ENCODE peak calls at places on chromosome 17, in five cellular contexts. L, T, Q, U and W are unnamed samples.

GRCh38 chr17:27408891-27409290 is 47.4 kb upstream of the KSR1 start:
- DNase-seq in L (no peak), T (no peak), Q (no peak), U (no peak), W (no peak)

GRCh38 chr17:31745964-31746650 is 112.9 kb downstream of the COPRS start:
- DNase-seq in L (no peak), T (no peak), Q (no peak), U (no peak), W (no peak)

GRCh38 chr17:50588391-50589111 is 28.0 kb downstream of the CACNA1G start:
- DNase-seq in L (no peak), T (no peak), Q (no peak), U (no peak), W (no peak)

GRCh38 chr17:61511480-61512182 is 59.4 kb downstream of the TBX4 start:
- DNase-seq in L (no peak), T (peak), Q (peak), U (no peak), W (no peak)

GRCh38 chr17:57940217-57940616 is 15.0 kb downstream of the CUEDC1 start:
- DNase-seq in L (no peak), T (no peak), Q (no peak), U (no peak), W (no peak)

GRCh38 chr17:51046527-51047384 is 73.9 kb downstream of the SPAG9 start:
- DNase-seq in L (peak), T (peak), Q (peak), U (no peak), W (peak)

GRCh38 chr17:51709867-51710266 is 448.6 kb downstream of the CA10 start:
- DNase-seq in L (no peak), T (no peak), Q (no peak), U (no peak), W (no peak)

GRCh38 chr17:80753946-80754345 is 209.3 kb downstream of the RPTOR start:
- DNase-seq in L (no peak), T (no peak), Q (no peak), U (no peak), W (no peak)

GRCh38 chr17:4998027-4998665 is 396 bp downstream of the KIF1C start:
- DNase-seq in L (peak), T (no peak), Q (peak), U (no peak), W (no peak)

GRCh38 chr17:50328360-50328759 is 17.6 kb upstream of the XYLT2 start:
- DNase-seq in L (no peak), T (no peak), Q (no peak), U (no peak), W (no peak)

GRCh38 chr17:2433696-2434095 is 32.8 kb upstream of the MNT start:
- DNase-seq in L (no peak), T (no peak), Q (no peak), U (no peak), W (no peak)

GRCh38 chr17:33292981-33293867 is at the start of gene ASIC2:
- DNase-seq in L (peak), T (no peak), Q (peak), U (no peak), W (peak)

GRCh38 chr17:36144014-36144413 is 32.4 kb downstream of the TBC1D3B start:
- DNase-seq in L (no peak), T (no peak), Q (no peak), U (no peak), W (no peak)

GRCh38 chr17:2724783-2725164 is 13.2 kb upstream of the CLUH start:
- DNase-seq in L (no peak), T (no peak), Q (no peak), U (no peak), W (peak)

GRCh38 chr17:70184770-70185169 is 15.4 kb downstream of the KCNJ2 start:
- DNase-seq in L (no peak), T (no peak), Q (no peak), U (no peak), W (no peak)

GRCh38 chr17:62679866-62680377 is 52.5 kb downstream of the MRC2 start:
- DNase-seq in L (no peak), T (no peak), Q (no peak), U (no peak), W (no peak)

GRCh38 chr17:17070931-17071330 is 28.7 kb downstream of the MPRIP start:
- DNase-seq in L (no peak), T (no peak), Q (no peak), U (no peak), W (no peak)

GRCh38 chr17:72287586-72287985 is 166.8 kb downstream of the SOX9 start:
- DNase-seq in L (no peak), T (peak), Q (no peak), U (no peak), W (no peak)

GRCh38 chr17:8622191-8622590 is 8.3 kb downstream of the MYH10 start:
- DNase-seq in L (no peak), T (no peak), Q (no peak), U (no peak), W (no peak)

GRCh38 chr17:80872011-80872929 is 119.4 kb upstream of the CHMP6 start:
- DNase-seq in L (no peak), T (no peak), Q (peak), U (no peak), W (no peak)

GRCh38 chr17:2071421-2072281 is 16.7 kb downstream of the HIC1 start:
- DNase-seq in L (no peak), T (no peak), Q (peak), U (no peak), W (no peak)

GRCh38 chr17:60165976-60166375 is 16.2 kb downstream of the CA4 start:
- DNase-seq in L (no peak), T (no peak), Q (no peak), U (no peak), W (no peak)

GRCh38 chr17:68491381-68491849 is 20.8 kb upstream of the PRKAR1A start:
- DNase-seq in L (no peak), T (no peak), Q (no peak), U (no peak), W (no peak)

GRCh38 chr17:71427801-71428200 is 693.0 kb upstream of the SOX9 start:
- DNase-seq in L (no peak), T (no peak), Q (no peak), U (no peak), W (no peak)

GRCh38 chr17:1374426-1375177 is 25.4 kb downstream of the YWHAE start:
- DNase-seq in L (no peak), T (no peak), Q (no peak), U (no peak), W (no peak)

GRCh38 chr17:40065041-40065770 is 2.4 kb downstream of the THRA start:
- DNase-seq in L (no peak), T (no peak), Q (no peak), U (no peak), W (no peak)

GRCh38 chr17:19726615-19727376 is 10.4 kb upstream of the SLC47A2 start:
- DNase-seq in L (no peak), T (no peak), Q (no peak), U (no peak), W (no peak)
- TF ChIP-seq CTCF in L (no peak), T (no peak), Q (no peak), U (no peak), W (no peak)

DNA sequence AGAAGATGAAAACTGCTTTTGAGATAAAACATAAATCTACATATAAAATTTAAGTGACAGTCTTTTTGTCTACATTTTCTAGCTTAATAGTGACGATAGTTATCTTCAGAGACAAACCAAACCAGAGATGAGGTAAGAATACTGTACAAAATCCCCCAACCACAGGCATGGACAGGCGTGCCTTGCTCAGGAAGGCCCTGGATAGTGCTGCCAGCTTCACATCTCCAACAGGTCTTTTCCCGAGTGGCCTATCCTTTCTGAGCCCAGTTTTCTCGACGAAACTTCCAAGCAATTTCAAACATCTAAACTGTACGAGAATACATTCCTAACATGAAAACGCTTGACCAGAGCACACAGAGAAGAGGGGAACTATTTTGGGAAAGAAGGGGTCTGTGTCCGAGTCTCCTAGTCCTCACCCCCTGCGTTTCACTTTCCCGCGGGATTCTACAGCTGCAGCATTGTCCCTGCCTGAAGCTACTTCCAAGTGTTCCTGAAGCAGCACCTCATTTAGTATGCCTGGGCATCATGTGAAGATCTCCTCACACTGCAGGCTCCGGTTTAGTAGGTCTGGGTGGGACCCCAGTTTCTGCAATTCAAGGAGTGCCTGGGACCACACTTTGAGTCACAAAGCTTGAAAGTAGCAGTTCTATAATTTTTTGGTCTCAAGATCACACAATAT is 37.8 kb downstream of the GNA13 start:
- DNase-seq in L (no peak), T (no peak), Q (no peak), U (no peak), W (no peak)
- TF ChIP-seq CTCF in L (no peak), T (no peak), Q (no peak), U (no peak), W (no peak)

GRCh38 chr17:30323262-30323894 is 10.5 kb downstream of the TMIGD1 start:
- DNase-seq in L (no peak), T (no peak), Q (no peak), U (no peak), W (no peak)
- TF ChIP-seq CTCF in L (no peak), T (no peak), Q (no peak), U (no peak), W (no peak)

GRCh38 chr17:47844230-47844629 is 3.2 kb upstream of the SCRN2 start:
- DNase-seq in L (no peak), T (no peak), Q (no peak), U (no peak), W (no peak)

GRCh38 chr17:47840742-47841487 is at the start of gene SCRN2:
- DNase-seq in L (peak), T (peak), Q (peak), U (peak), W (peak)

GRCh38 chr17:47844814-47845453 is 3.9 kb upstream of the SCRN2 start:
- DNase-seq in L (no peak), T (no peak), Q (no peak), U (no peak), W (no peak)

GRCh38 chr17:47841488-47842308 is 625 bp upstream of the SCRN2 start:
- DNase-seq in L (no peak), T (no peak), Q (no peak), U (no peak), W (no peak)

DNA sequence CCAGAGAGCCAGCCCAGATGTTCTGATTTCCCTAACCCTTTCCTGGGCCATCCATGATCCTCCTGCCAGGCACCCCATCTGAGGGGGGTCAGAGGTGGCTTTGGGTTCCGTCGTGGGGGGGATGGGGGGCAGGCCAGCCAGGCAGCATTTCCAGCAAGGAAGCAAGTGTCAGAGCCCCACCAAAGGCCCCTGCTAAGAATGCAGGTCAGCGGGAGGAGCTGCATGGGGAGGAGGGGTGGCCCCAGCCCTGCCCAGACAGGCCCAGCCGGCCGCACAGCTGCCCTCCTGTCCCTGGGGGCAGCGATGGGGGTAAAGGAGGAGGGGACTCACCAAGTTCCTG is 2.3 kb upstream of the SCRN2 start:
- DNase-seq in L (no peak), T (no peak), Q (no peak), U (no peak), W (no peak)
- TF ChIP-seq CTCF in L (no peak), T (no peak), Q (no peak), U (no peak), W (peak)

DNA sequence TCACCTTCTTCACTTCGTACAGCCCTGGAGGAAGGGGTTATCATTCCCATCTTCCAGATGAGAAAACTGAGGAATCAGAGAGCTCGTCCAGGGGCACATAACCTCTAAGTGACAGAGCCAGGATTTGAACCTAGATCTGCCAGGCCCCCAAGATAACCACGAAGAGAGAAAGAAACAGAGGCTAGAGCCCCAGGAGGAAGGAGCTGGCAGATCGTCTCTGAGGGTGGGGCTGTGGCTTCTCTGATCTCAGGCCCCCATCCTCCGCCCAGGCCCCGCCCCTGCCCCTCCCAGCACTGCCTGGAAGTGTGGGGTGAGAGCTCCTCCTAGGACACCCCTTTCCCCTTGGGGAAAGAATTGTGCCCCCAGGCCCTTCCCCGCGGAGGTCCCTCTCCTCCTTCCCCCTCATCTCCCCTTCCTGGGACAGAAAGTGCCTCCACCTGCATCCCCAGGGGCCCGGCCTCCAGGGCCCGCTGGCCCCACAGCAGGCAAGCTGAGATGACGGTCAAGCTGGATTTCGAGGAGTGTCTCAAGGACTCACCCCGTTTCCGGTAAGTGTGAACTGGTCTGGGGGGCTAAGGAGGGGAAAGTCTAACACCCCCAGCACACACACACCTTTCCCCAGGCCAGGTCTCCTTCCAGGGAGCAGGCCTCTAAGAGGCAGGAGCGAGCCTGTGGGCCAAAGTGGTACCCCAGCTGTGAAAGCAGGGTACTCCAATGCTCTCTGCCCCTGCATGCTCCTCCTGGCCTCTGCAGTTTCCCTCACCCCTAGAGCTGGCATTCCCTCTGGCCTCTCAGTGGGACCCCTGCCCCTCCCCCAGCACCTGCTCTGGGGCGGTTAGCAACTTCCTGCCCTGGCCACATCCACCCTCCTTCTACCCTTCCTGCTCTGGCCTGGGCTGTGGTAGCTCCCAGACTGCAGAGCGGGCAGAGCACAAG is at the start of gene ACAP1:
- DNase-seq in L (no peak), T (no peak), Q (peak), U (no peak), W (peak)
- TF ChIP-seq CTCF in L (no peak), T (no peak), Q (no peak), U (no peak), W (no peak)

GRCh38 chr17:78316867-78317816 is 42.7 kb downstream of the SOCS3 start:
- DNase-seq in L (no peak), T (peak), Q (peak), U (no peak), W (no peak)

GRCh38 chr17:78316115-78316866 is 43.6 kb downstream of the SOCS3 start:
- DNase-seq in L (no peak), T (no peak), Q (no peak), U (no peak), W (no peak)

GRCh38 chr17:78313735-78314648 is 45.9 kb downstream of the SOCS3 start:
- DNase-seq in L (peak), T (peak), Q (peak), U (no peak), W (peak)

GRCh38 chr17:78315355-78316114 is 44.3 kb downstream of the SOCS3 start:
- DNase-seq in L (no peak), T (peak), Q (peak), U (no peak), W (no peak)

DNA sequence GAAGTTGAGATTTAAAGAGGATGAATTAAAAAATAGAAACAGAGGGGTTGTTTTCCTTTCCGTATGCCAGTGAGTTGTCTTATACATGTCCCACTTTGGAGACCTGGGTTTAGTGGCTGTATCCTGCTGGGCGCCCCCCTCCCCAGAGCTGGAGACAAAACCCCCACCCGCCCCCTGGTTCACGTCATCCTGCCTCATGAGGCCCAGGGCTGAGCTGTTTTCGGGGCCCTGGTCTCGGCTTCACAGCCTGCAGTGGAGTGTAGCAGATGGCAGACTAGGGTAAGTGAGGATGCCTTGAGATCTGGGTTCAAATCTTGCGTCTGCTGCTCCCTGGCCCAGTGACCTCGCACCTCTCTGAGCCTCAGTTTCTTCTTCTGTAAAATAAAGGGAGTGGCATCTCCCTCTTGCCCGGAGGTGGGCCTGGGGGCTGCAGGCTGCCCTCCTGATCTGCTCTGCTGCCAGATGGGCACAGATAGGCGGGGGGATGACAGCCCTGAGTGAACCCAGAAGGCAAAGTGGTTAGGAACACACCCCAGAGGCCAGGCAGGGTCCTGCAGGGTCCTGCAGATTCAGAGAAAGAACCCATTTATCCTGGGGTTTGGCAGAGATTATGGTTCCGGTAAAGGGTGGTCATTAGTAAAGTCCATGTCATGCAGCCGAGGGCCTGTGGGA is 45.1 kb downstream of the SOCS3 start:
- DNase-seq in L (no peak), T (no peak), Q (peak), U (no peak), W (no peak)
- TF ChIP-seq CTCF in L (no peak), T (no peak), Q (no peak), U (no peak), W (peak)

DNA sequence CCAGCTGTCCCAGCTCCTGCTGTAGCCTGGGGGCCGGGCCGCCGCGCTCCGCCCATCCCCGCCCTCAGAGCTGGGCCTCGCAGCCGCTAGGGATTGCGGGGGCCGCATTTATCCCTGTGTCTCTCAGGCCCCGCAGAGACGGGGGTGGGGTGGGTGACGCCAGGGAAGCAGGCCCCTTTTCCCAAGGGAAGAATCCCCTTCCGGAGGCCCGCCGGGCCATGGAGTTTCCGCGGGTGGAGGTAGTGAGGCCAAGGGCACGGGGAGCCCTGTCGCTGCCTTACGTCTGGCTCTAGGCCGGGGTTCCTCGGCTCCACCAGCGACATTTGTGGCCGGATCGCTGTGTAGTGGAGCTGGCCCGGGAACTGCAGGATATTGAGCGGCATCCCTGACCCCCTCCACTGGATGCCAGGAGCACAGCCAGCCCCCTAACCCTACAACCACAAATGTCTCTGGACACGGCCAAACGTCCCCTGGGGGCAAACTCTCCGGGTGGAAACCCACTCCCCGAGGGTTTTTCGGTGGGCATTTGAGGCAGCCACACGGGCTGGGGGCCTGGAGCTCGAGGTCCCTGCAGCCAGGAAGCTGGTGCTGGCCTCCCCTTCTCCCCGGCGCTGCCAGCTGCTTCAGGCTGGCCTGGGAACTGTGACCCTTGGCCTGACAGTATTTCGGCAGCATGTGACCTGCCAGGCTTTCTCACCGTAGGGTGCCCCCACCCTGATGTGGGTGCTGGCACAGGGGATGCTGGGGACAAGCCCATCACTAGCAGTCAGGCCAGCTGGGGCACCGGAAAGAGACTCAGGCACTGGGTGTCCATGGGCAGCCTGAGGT is 12.0 kb upstream of the CD300A start:
- DNase-seq in L (no peak), T (peak), Q (peak), U (no peak), W (no peak)
- TF ChIP-seq CTCF in L (peak), T (no peak), Q (peak), U (no peak), W (peak)

GRCh38 chr17:75455896-75456416 is 479 bp upstream of the TMEM94 start:
- DNase-seq in L (no peak), T (no peak), Q (no peak), U (no peak), W (no peak)

GRCh38 chr17:75454193-75454592 is 2.2 kb upstream of the TMEM94 start:
- DNase-seq in L (no peak), T (no peak), Q (no peak), U (no peak), W (no peak)

GRCh38 chr17:75459246-75459589 is 2.8 kb downstream of the TMEM94 start:
- DNase-seq in L (no peak), T (no peak), Q (no peak), U (no peak), W (no peak)

GRCh38 chr17:75457047-75457654 is 716 bp downstream of the TMEM94 start:
- DNase-seq in L (no peak), T (no peak), Q (peak), U (no peak), W (peak)

GRCh38 chr17:75456417-75457046 is at the start of gene TMEM94:
- DNase-seq in L (peak), T (peak), Q (peak), U (peak), W (peak)
- TF ChIP-seq CTCF in L (no peak), T (no peak), Q (no peak), U (no peak), W (no peak)